ENCODE peak calls at places on chromosomes 2 and 18, in eight cellular contexts. P, W, E, Y, L, M, K and R are unnamed samples.
A peak's percentile ranks its signal among the peaks of the same experiment; 100 is the strongest.

GRCh38 chr2:152320166-152320565 is 14.8 kb upstream of the FMNL2 start:
- DNase-seq in P (no peak), W (peak; percentile 23), E (no peak), Y (no peak), L (no peak), M (no peak), K (no peak), R (peak; percentile 20)

GRCh38 chr2:88469202-88470114 is 17.0 kb upstream of the FOXI3 start:
- DNase-seq in P (no peak), W (no peak), E (no peak), Y (no peak), L (no peak), M (no peak), K (no peak), R (no peak)

GRCh38 chr2:172103471-172104292 is 982 bp upstream of the DLX2 start:
- DNase-seq in P (peak; percentile 76), W (peak; percentile 86), E (peak; percentile 92), Y (peak; percentile 81), L (peak; percentile 48), M (peak; percentile 85), K (peak; percentile 43), R (peak; percentile 80)

GRCh38 chr2:204109681-204110080 is 173.1 kb downstream of the ICOS start:
- DNase-seq in P (no peak), W (no peak), E (no peak), Y (no peak), L (peak; percentile 31), M (no peak), K (no peak), R (no peak)

GRCh38 chr2:83081835-83082522 is 1377.1 kb downstream of the SUCLG1 start:
- DNase-seq in P (peak; percentile 68), W (peak; percentile 65), E (no peak), Y (no peak), L (no peak), M (no peak), K (no peak), R (peak; percentile 10)

GRCh38 chr2:171056307-171056706 is 104.4 kb downstream of the TLK1 start:
- DNase-seq in P (no peak), W (peak; percentile 66), E (no peak), Y (no peak), L (no peak), M (no peak), K (no peak), R (no peak)

GRCh38 chr2:6073260-6074141 is 381.3 kb downstream of the SOX11 start:
- DNase-seq in P (peak; percentile 15), W (peak; percentile 74), E (no peak), Y (no peak), L (no peak), M (no peak), K (no peak), R (no peak)

GRCh38 chr2:45180033-45180746 is 170.9 kb upstream of the SIX2 start:
- DNase-seq in P (no peak), W (peak; percentile 53), E (no peak), Y (no peak), L (no peak), M (no peak), K (no peak), R (no peak)

GRCh38 chr2:188582206-188582605 is 290.5 kb downstream of the GULP1 start:
- DNase-seq in P (no peak), W (no peak), E (no peak), Y (no peak), L (no peak), M (no peak), K (no peak), R (no peak)

GRCh38 chr2:127000937-127001336 is 102.2 kb downstream of the TEX51 start:
- DNase-seq in P (no peak), W (no peak), E (no peak), Y (no peak), L (no peak), M (no peak), K (no peak), R (no peak)

GRCh38 chr2:33292981-33293586 is 183.4 kb upstream of the RASGRP3 start:
- DNase-seq in P (no peak), W (no peak), E (no peak), Y (no peak), L (no peak), M (no peak), K (no peak), R (peak; percentile 25)

GRCh38 chr2:141207042-141207398 is 923.8 kb downstream of the LRP1B start:
- DNase-seq in P (no peak), W (no peak), E (no peak), Y (no peak), L (no peak), M (no peak), K (no peak), R (no peak)

GRCh38 chr2:72891091-72891818 is 4.0 kb downstream of the SPR start:
- DNase-seq in P (no peak), W (peak; percentile 23), E (no peak), Y (no peak), L (no peak), M (no peak), K (no peak), R (no peak)

GRCh38 chr2:238719641-238720040 is 128.2 kb upstream of the TWIST2 start:
- DNase-seq in P (no peak), W (no peak), E (no peak), Y (no peak), L (no peak), M (peak; percentile 40), K (no peak), R (no peak)
- H3K4me1 ChIP-seq in P (no peaks in the 10 kb centered on the region), W (no peaks in the 10 kb centered on the region), E (no peaks in the 10 kb centered on the region), Y (no peaks in the 10 kb centered on the region), L (no peaks in the 10 kb centered on the region), M (no peaks in the 10 kb centered on the region), K (no peaks in the 10 kb centered on the region), R (no peaks in the 10 kb centered on the region)

DNA sequence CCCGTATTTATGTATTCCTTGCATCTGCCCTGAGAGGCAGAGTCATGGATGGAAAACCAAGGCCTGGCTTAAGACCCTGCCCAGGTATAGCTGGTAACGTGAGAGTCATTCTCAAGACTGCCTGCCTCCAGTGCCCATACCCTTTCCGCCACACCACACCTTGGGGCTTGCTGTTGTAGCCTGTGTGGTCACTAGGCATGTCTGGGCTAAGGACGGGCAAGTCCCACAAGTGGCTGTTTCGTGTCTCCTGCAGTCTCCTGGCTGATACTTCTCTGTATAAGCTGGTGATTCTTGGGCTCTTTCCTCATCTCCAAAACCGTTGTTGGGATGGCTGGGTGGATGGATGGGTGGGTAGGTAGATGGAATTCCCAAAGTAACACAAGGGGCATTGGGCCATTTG is 269.8 kb downstream of the KLHL29 start:
- DNase-seq in P (no peak), W (no peak), E (no peak), Y (no peak), L (no peak), M (no peak), K (no peak), R (no peak)
- H3K4me3 ChIP-seq in P (no peak overlapping the region), W (no peak overlapping the region), E (no peak overlapping the region), Y (no peak overlapping the region), L (no peak overlapping the region), M (no peak overlapping the region), K (no peak overlapping the region), R (no peak overlapping the region)

GRCh38 chr18:75264195-75264594 is 53.6 kb downstream of the TSHZ1 start:
- DNase-seq in P (no peak), W (no peak), E (no peak), Y (no peak), L (no peak), M (no peak), K (no peak), R (no peak)

GRCh38 chr18:75265872-75266271 is 55.3 kb downstream of the TSHZ1 start:
- DNase-seq in P (no peak), W (no peak), E (no peak), Y (no peak), L (no peak), M (no peak), K (no peak), R (no peak)

GRCh38 chr18:75257596-75257995 is 47.0 kb downstream of the TSHZ1 start:
- DNase-seq in P (no peak), W (no peak), E (no peak), Y (no peak), L (no peak), M (no peak), K (no peak), R (no peak)

GRCh38 chr18:75265255-75265654 is 54.7 kb downstream of the TSHZ1 start:
- DNase-seq in P (no peak), W (peak; percentile 11), E (no peak), Y (no peak), L (no peak), M (no peak), K (no peak), R (no peak)

DNA sequence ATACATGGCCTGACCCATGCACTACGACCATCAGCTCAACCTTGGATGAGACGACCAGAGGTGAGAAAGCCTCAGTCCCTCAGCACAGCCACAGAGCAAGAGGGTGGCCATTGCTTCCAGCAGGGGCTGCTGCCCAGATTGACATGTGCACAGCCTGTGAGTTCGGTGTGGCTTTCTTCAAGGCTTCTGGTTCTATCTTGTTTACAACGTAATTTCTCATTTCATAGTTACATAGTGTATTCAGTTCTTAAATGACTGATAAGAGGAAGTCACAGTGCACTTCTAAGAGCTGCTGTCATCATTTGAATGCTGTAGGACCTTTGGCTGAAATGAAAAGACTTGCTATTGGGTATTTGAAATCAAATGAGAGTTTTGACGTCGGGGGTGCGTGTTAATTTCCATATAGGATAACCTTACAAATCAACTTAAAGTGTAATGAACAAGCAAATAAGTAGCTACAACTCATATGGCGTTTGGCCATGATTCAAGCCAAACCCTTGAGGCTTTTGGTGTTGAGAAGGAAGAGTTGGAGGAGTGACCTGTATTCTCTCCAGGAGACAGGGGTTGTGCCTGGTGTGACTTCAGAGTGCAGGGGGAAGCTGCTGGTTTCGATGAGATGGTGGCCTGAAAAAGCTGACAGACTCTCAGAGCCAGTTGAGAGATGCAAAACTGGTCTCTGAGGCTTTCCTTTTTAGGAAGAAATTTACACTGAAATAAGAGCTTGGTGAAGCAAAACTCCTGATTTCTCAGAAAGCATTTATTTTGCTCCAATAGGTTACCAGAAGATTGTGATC is 51.0 kb downstream of the TSHZ1 start:
- DNase-seq in P (no peak), W (no peak), E (no peak), Y (no peak), L (no peak), M (no peak), K (no peak), R (no peak)
- TF ChIP-seq POLR2A in P (no peak), W (no peak), E (no peak), Y (no peak), L (no peak), M (no peak), K (no peak), R (no peak)

GRCh38 chr2:46539327-46540276 is 60.2 kb downstream of the TMEM247 start:
- DNase-seq in P (no peak), W (no peak), E (no peak), Y (no peak), L (no peak), M (no peak), K (no peak), R (no peak)

GRCh38 chr2:46537046-46537445 is 57.7 kb downstream of the TMEM247 start:
- DNase-seq in P (no peak), W (no peak), E (no peak), Y (no peak), L (no peak), M (no peak), K (no peak), R (no peak)

GRCh38 chr2:46538393-46538792 is 59.0 kb downstream of the TMEM247 start:
- DNase-seq in P (no peak), W (peak; percentile 32), E (no peak), Y (no peak), L (no peak), M (no peak), K (no peak), R (no peak)

GRCh38 chr2:46537624-46538023 is 58.3 kb downstream of the TMEM247 start:
- DNase-seq in P (no peak), W (no peak), E (no peak), Y (no peak), L (no peak), M (no peak), K (no peak), R (no peak)

GRCh38 chr2:46540496-46541342 is 61.4 kb downstream of the TMEM247 start:
- DNase-seq in P (peak; percentile 73), W (peak; percentile 86), E (peak; percentile 68), Y (no peak), L (peak; percentile 41), M (no peak), K (no peak), R (peak; percentile 53)
- H3K4me1 ChIP-seq in P (peaks cover 42% of the 10 kb centered on the region), W (peaks cover 18% of the 10 kb centered on the region), E (peaks cover 32% of the 10 kb centered on the region), Y (peaks cover 20% of the 10 kb centered on the region), L (peaks cover 9% of the 10 kb centered on the region), M (no peaks in the 10 kb centered on the region), K (peaks cover 39% of the 10 kb centered on the region), R (peaks cover 33% of the 10 kb centered on the region)